ENCODE peak calls at places on chromosomes 2 and 18, in six cellular contexts. One of them, this sample, is unnamed.

GRCh38 chr2:81481994-81482368 is 1177.4 kb upstream of the LRRTM1 start:
- DNase-seq in fibroblast of mammary gland: no peak
- DNase-seq in mammary epithelial cell: no peak
- DNase-seq in IMR-90: no peak
- DNase-seq in tibial artery: no peak
- DNase-seq in transverse colon: no peak
- DNase-seq in this sample: no peak

GRCh38 chr2:128930101-128930500 is 611.4 kb upstream of the HS6ST1 start:
- DNase-seq in fibroblast of mammary gland: no peak
- DNase-seq in mammary epithelial cell: no peak
- DNase-seq in IMR-90: no peak
- DNase-seq in tibial artery: no peak
- DNase-seq in transverse colon: no peak
- DNase-seq in this sample: no peak

GRCh38 chr2:129828829-129829228 is 150.6 kb upstream of the RAB6C start:
- DNase-seq in fibroblast of mammary gland: no peak
- DNase-seq in mammary epithelial cell: no peak
- DNase-seq in IMR-90: no peak
- DNase-seq in tibial artery: no peak
- DNase-seq in transverse colon: no peak
- DNase-seq in this sample: no peak

GRCh38 chr2:25756444-25757022 is 83.2 kb upstream of the DTNB start:
- DNase-seq in fibroblast of mammary gland: no peak
- DNase-seq in mammary epithelial cell: no peak
- DNase-seq in IMR-90: no peak
- DNase-seq in tibial artery: no peak
- DNase-seq in transverse colon: no peak
- DNase-seq in this sample: peak

GRCh38 chr18:45212186-45213039 is 402.9 kb upstream of the SLC14A2 start:
- DNase-seq in fibroblast of mammary gland: peak
- DNase-seq in mammary epithelial cell: peak
- DNase-seq in IMR-90: peak
- DNase-seq in tibial artery: peak
- DNase-seq in transverse colon: peak
- DNase-seq in this sample: peak

GRCh38 chr18:3455938-3456685 is 6.1 kb downstream of the TGIF1 start:
- DNase-seq in fibroblast of mammary gland: peak
- DNase-seq in mammary epithelial cell: peak
- DNase-seq in IMR-90: peak
- DNase-seq in tibial artery: no peak
- DNase-seq in transverse colon: peak
- DNase-seq in this sample: peak

GRCh38 chr18:7575465-7576026 is 8.4 kb downstream of the PTPRM start:
- DNase-seq in fibroblast of mammary gland: peak
- DNase-seq in mammary epithelial cell: peak
- DNase-seq in IMR-90: peak
- DNase-seq in tibial artery: no peak
- DNase-seq in transverse colon: no peak
- DNase-seq in this sample: peak

GRCh38 chr2:233209117-233209977 is 42.1 kb upstream of the ATG16L1 start:
- DNase-seq in fibroblast of mammary gland: no peak
- DNase-seq in mammary epithelial cell: peak
- DNase-seq in IMR-90: peak
- DNase-seq in tibial artery: no peak
- DNase-seq in transverse colon: no peak
- DNase-seq in this sample: peak

GRCh38 chr2:159455330-159455918 is 160.9 kb downstream of the BAZ2B start:
- DNase-seq in fibroblast of mammary gland: peak
- DNase-seq in mammary epithelial cell: no peak
- DNase-seq in IMR-90: no peak
- DNase-seq in tibial artery: no peak
- DNase-seq in transverse colon: no peak
- DNase-seq in this sample: no peak

GRCh38 chr2:47741637-47742036 is 41.3 kb upstream of the MSH6 start:
- DNase-seq in fibroblast of mammary gland: no peak
- DNase-seq in mammary epithelial cell: no peak
- DNase-seq in IMR-90: no peak
- DNase-seq in tibial artery: no peak
- DNase-seq in transverse colon: no peak
- DNase-seq in this sample: no peak

GRCh38 chr2:129735576-129735975 is 243.9 kb upstream of the RAB6C start:
- DNase-seq in fibroblast of mammary gland: no peak
- DNase-seq in mammary epithelial cell: no peak
- DNase-seq in IMR-90: no peak
- DNase-seq in tibial artery: no peak
- DNase-seq in transverse colon: no peak
- DNase-seq in this sample: no peak

GRCh38 chr2:44786045-44786817 is 155.3 kb upstream of the SIX3 start:
- DNase-seq in fibroblast of mammary gland: no peak
- DNase-seq in mammary epithelial cell: no peak
- DNase-seq in IMR-90: no peak
- DNase-seq in tibial artery: no peak
- DNase-seq in transverse colon: no peak
- DNase-seq in this sample: no peak

GRCh38 chr2:44778221-44778654 is 163.3 kb upstream of the SIX3 start:
- DNase-seq in fibroblast of mammary gland: no peak
- DNase-seq in mammary epithelial cell: no peak
- DNase-seq in IMR-90: no peak
- DNase-seq in tibial artery: no peak
- DNase-seq in transverse colon: no peak
- DNase-seq in this sample: no peak

GRCh38 chr2:145546091-145546490 is 1026.2 kb upstream of the ZEB2 start:
- DNase-seq in fibroblast of mammary gland: peak
- DNase-seq in mammary epithelial cell: peak
- DNase-seq in IMR-90: peak
- DNase-seq in tibial artery: no peak
- DNase-seq in transverse colon: no peak
- DNase-seq in this sample: peak

GRCh38 chr18:43935051-43935412 is 657.7 kb upstream of the SYT4 start:
- DNase-seq in fibroblast of mammary gland: peak
- DNase-seq in mammary epithelial cell: no peak
- DNase-seq in IMR-90: peak
- DNase-seq in tibial artery: no peak
- DNase-seq in transverse colon: no peak
- DNase-seq in this sample: peak

GRCh38 chr2:152718909-152719645 is 657 bp downstream of the ARL6IP6 start:
- DNase-seq in fibroblast of mammary gland: peak
- DNase-seq in mammary epithelial cell: peak
- DNase-seq in IMR-90: no peak
- DNase-seq in tibial artery: no peak
- DNase-seq in transverse colon: peak
- DNase-seq in this sample: peak

GRCh38 chr18:57768557-57769326 is 34.4 kb downstream of the ATP8B1 start:
- DNase-seq in fibroblast of mammary gland: peak
- DNase-seq in mammary epithelial cell: no peak
- DNase-seq in IMR-90: peak
- DNase-seq in tibial artery: no peak
- DNase-seq in transverse colon: no peak
- DNase-seq in this sample: peak

GRCh38 chr2:165877565-165878550 is 75.7 kb downstream of the TTC21B start:
- DNase-seq in fibroblast of mammary gland: peak
- DNase-seq in mammary epithelial cell: peak
- DNase-seq in IMR-90: peak
- DNase-seq in tibial artery: no peak
- DNase-seq in transverse colon: no peak
- DNase-seq in this sample: no peak

GRCh38 chr18:24019641-24020331 is 5.2 kb downstream of the TTC39C start:
- DNase-seq in fibroblast of mammary gland: no peak
- DNase-seq in mammary epithelial cell: no peak
- DNase-seq in IMR-90: no peak
- DNase-seq in tibial artery: no peak
- DNase-seq in transverse colon: no peak
- DNase-seq in this sample: peak

GRCh38 chr2:44555700-44556099 is 194.0 kb downstream of the CAMKMT start:
- DNase-seq in fibroblast of mammary gland: no peak
- DNase-seq in mammary epithelial cell: no peak
- DNase-seq in IMR-90: no peak
- DNase-seq in tibial artery: no peak
- DNase-seq in transverse colon: no peak
- DNase-seq in this sample: no peak

GRCh38 chr2:42999391-42999811 is 207.0 kb upstream of the HAAO start:
- DNase-seq in fibroblast of mammary gland: no peak
- DNase-seq in mammary epithelial cell: no peak
- DNase-seq in IMR-90: no peak
- DNase-seq in tibial artery: peak
- DNase-seq in transverse colon: peak
- DNase-seq in this sample: no peak

GRCh38 chr18:43078485-43079092 is 36.9 kb downstream of the RIT2 start:
- DNase-seq in fibroblast of mammary gland: no peak
- DNase-seq in mammary epithelial cell: no peak
- DNase-seq in IMR-90: no peak
- DNase-seq in tibial artery: no peak
- DNase-seq in transverse colon: no peak
- DNase-seq in this sample: no peak

GRCh38 chr18:79399275-79400081 is 3.7 kb downstream of the NFATC1 start:
- DNase-seq in fibroblast of mammary gland: no peak
- DNase-seq in mammary epithelial cell: no peak
- DNase-seq in IMR-90: no peak
- DNase-seq in tibial artery: no peak
- DNase-seq in transverse colon: no peak
- DNase-seq in this sample: no peak

GRCh38 chr2:215914777-215915165 is 98.6 kb downstream of the MREG start:
- DNase-seq in fibroblast of mammary gland: no peak
- DNase-seq in mammary epithelial cell: no peak
- DNase-seq in IMR-90: no peak
- DNase-seq in tibial artery: no peak
- DNase-seq in transverse colon: no peak
- DNase-seq in this sample: no peak

GRCh38 chr2:237298323-237299118 is 115.4 kb downstream of the COL6A3 start:
- DNase-seq in fibroblast of mammary gland: peak
- DNase-seq in mammary epithelial cell: peak
- DNase-seq in IMR-90: peak
- DNase-seq in tibial artery: no peak
- DNase-seq in transverse colon: no peak
- DNase-seq in this sample: peak

GRCh38 chr2:129712586-129712985 is 266.9 kb upstream of the RAB6C start:
- DNase-seq in fibroblast of mammary gland: no peak
- DNase-seq in mammary epithelial cell: no peak
- DNase-seq in IMR-90: no peak
- DNase-seq in tibial artery: no peak
- DNase-seq in transverse colon: no peak
- DNase-seq in this sample: no peak

GRCh38 chr18:76860411-76860810 is 38.1 kb downstream of the ZNF236 start:
- DNase-seq in fibroblast of mammary gland: peak
- DNase-seq in mammary epithelial cell: no peak
- DNase-seq in IMR-90: no peak
- DNase-seq in tibial artery: no peak
- DNase-seq in transverse colon: no peak
- DNase-seq in this sample: peak

GRCh38 chr2:100214265-100214961 is 72.0 kb upstream of the AFF3 start:
- DNase-seq in fibroblast of mammary gland: no peak
- DNase-seq in mammary epithelial cell: no peak
- DNase-seq in IMR-90: no peak
- DNase-seq in tibial artery: peak
- DNase-seq in transverse colon: peak
- DNase-seq in this sample: no peak

GRCh38 chr18:58552057-58552461 is 76.8 kb downstream of the ALPK2 start:
- DNase-seq in fibroblast of mammary gland: peak
- DNase-seq in mammary epithelial cell: no peak
- DNase-seq in IMR-90: peak
- DNase-seq in tibial artery: no peak
- DNase-seq in transverse colon: no peak
- DNase-seq in this sample: peak

GRCh38 chr2:95032868-95033603 is 7.5 kb downstream of the MAL start:
- DNase-seq in fibroblast of mammary gland: no peak
- DNase-seq in mammary epithelial cell: no peak
- DNase-seq in IMR-90: no peak
- DNase-seq in tibial artery: no peak
- DNase-seq in transverse colon: no peak
- DNase-seq in this sample: no peak

GRCh38 chr2:27723372-27724144 is 48.0 kb upstream of the MRPL33 start:
- DNase-seq in fibroblast of mammary gland: peak
- DNase-seq in mammary epithelial cell: peak
- DNase-seq in IMR-90: peak
- DNase-seq in tibial artery: peak
- DNase-seq in transverse colon: peak
- DNase-seq in this sample: peak

GRCh38 chr2:196123679-196124373 is 47.6 kb downstream of the STK17B start:
- DNase-seq in fibroblast of mammary gland: peak
- DNase-seq in mammary epithelial cell: no peak
- DNase-seq in IMR-90: peak
- DNase-seq in tibial artery: no peak
- DNase-seq in transverse colon: no peak
- DNase-seq in this sample: peak

GRCh38 chr2:162838141-162838500 is 446 bp downstream of the KCNH7 start:
- DNase-seq in fibroblast of mammary gland: no peak
- DNase-seq in mammary epithelial cell: no peak
- DNase-seq in IMR-90: no peak
- DNase-seq in tibial artery: no peak
- DNase-seq in transverse colon: no peak
- DNase-seq in this sample: no peak

GRCh38 chr2:79327460-79327859 is 167.9 kb upstream of the REG3A start:
- DNase-seq in fibroblast of mammary gland: no peak
- DNase-seq in mammary epithelial cell: no peak
- DNase-seq in IMR-90: no peak
- DNase-seq in tibial artery: no peak
- DNase-seq in transverse colon: no peak
- DNase-seq in this sample: no peak
- TF ChIP-seq CTCF in fibroblast of mammary gland: no peak
- TF ChIP-seq CTCF in mammary epithelial cell: no peak
- TF ChIP-seq CTCF in IMR-90: no peak
- TF ChIP-seq CTCF in tibial artery: no peak
- TF ChIP-seq CTCF in transverse colon: no peak
- TF ChIP-seq CTCF in this sample: no peak

DNA sequence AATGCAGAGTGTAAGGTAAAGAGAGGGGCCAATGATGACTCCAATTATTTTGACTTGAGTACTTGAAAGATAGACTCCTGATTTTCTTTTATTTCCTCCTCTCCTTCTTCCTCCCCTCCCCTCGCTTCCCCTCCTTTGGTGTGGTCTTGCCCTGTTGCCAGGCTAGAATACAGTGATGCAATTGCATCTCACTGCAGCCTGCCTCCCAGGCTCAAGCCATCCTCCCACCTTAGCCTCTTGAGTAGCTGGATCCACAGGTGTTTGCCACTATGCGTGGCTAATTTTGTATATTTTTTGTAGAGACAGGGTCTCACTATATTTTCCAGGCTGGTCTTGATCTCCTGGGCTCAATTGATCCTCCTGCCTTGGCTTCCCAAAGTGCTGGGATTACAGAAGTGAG is 2.3 kb downstream of the DGUOK start:
- DNase-seq in fibroblast of mammary gland: no peak
- DNase-seq in mammary epithelial cell: no peak
- DNase-seq in IMR-90: no peak
- DNase-seq in tibial artery: no peak
- DNase-seq in transverse colon: peak
- DNase-seq in this sample: no peak
- H3K4me3 ChIP-seq in fibroblast of mammary gland: no peak
- H3K4me3 ChIP-seq in mammary epithelial cell: no peak
- H3K4me3 ChIP-seq in IMR-90: no peak
- H3K4me3 ChIP-seq in tibial artery: no peak
- H3K4me3 ChIP-seq in transverse colon: no peak
- H3K4me3 ChIP-seq in this sample: no peak

GRCh38 chr2:157592983-157593382 is 35.7 kb downstream of the ACVR1C start:
- DNase-seq in fibroblast of mammary gland: peak
- DNase-seq in mammary epithelial cell: no peak
- DNase-seq in IMR-90: peak
- DNase-seq in tibial artery: no peak
- DNase-seq in transverse colon: no peak
- DNase-seq in this sample: peak
- TF ChIP-seq CTCF in fibroblast of mammary gland: peak
- TF ChIP-seq CTCF in mammary epithelial cell: no peak
- TF ChIP-seq CTCF in IMR-90: peak
- TF ChIP-seq CTCF in tibial artery: no peak
- TF ChIP-seq CTCF in transverse colon: no peak
- TF ChIP-seq CTCF in this sample: peak

GRCh38 chr2:72142743-72143440 is 4.8 kb downstream of the CYP26B1 start:
- DNase-seq in fibroblast of mammary gland: peak
- DNase-seq in mammary epithelial cell: no peak
- DNase-seq in IMR-90: peak
- DNase-seq in tibial artery: peak
- DNase-seq in transverse colon: peak
- DNase-seq in this sample: no peak
- H3K4me3 ChIP-seq in fibroblast of mammary gland: no peak
- H3K4me3 ChIP-seq in mammary epithelial cell: no peak
- H3K4me3 ChIP-seq in IMR-90: no peak
- H3K4me3 ChIP-seq in tibial artery: peak
- H3K4me3 ChIP-seq in transverse colon: peak
- H3K4me3 ChIP-seq in this sample: no peak

This sample was measured in astrocyte of the spinal cord.